ENCODE peak calls at places on chromosomes 16 and 17, in five cellular contexts. G is GM12878, J is SK-N-SH, M is K562, B is HepG2. Z is an unnamed sample.

GRCh38 chr17:6526362-6527152 is 29.8 kb downstream of the PITPNM3 start:
- DNase-seq in M (no peak), G (no peak), B (no peak), J (no peak), Z (no peak)

GRCh38 chr17:12918132-12918531 is 99.7 kb downstream of the ELAC2 start:
- DNase-seq in M (no peak), J (no peak), G (no peak), B (no peak), Z (no peak)

GRCh38 chr17:8726951-8727555 is 17.6 kb downstream of the CCDC42 start:
- DNase-seq in J (peak), B (no peak), G (no peak), M (no peak), Z (peak)

GRCh38 chr17:38914741-38915638 is 10.4 kb upstream of the LASP1NB start:
- DNase-seq in B (peak), M (no peak), J (peak), G (no peak), Z (no peak)

GRCh38 chr17:66665194-66665593 is 169.7 kb upstream of the CACNG5 start:
- DNase-seq in J (no peak), B (no peak), M (no peak), G (no peak), Z (no peak)

GRCh38 chr17:83190601-83191387 is 111.4 kb downstream of the METRNL start:
- DNase-seq in G (no peak), B (no peak), M (no peak), J (no peak), Z (no peak)

GRCh38 chr17:59105852-59106462 is 723 bp downstream of the TRIM37 start:
- DNase-seq in M (no peak), G (no peak), J (peak), B (peak), Z (peak)

GRCh38 chr17:57988301-57989010 is 402 bp upstream of the VEZF1 start:
- DNase-seq in J (peak), G (no peak), B (no peak), M (peak), Z (no peak)

GRCh38 chr16:82630219-82630618 is 3.5 kb downstream of the CDH13 start:
- DNase-seq in M (no peak), J (no peak), G (no peak), B (no peak), Z (no peak)

GRCh38 chr16:11292076-11292748 is 11.1 kb upstream of the PRM1 start:
- DNase-seq in J (no peak), G (no peak), M (no peak), B (no peak), Z (no peak)

GRCh38 chr17:58300336-58300735 is 19.6 kb upstream of the MPO start:
- DNase-seq in B (no peak), M (no peak), G (no peak), J (no peak), Z (no peak)

GRCh38 chr16:53960050-53960812 is 256.3 kb downstream of the FTO start:
- DNase-seq in G (no peak), J (no peak), M (no peak), B (no peak), Z (no peak)

GRCh38 chr17:41178843-41179616 is 1.0 kb upstream of the KRTAP4-2 start:
- DNase-seq in B (no peak), M (no peak), J (no peak), G (no peak), Z (no peak)

GRCh38 chr16:67177743-67178699 is 5.7 kb downstream of the MATCAP1 start:
- DNase-seq in B (peak), M (peak), J (peak), G (no peak), Z (no peak)

GRCh38 chr16:8957509-8958157 is 6.1 kb downstream of the USP7 start:
- DNase-seq in M (no peak), B (no peak), J (no peak), G (no peak), Z (no peak)

GRCh38 chr17:78473951-78474630 is 95.6 kb downstream of the PGS1 start:
- DNase-seq in G (no peak), B (no peak), J (no peak), M (no peak), Z (no peak)

GRCh38 chr17:78474631-78475146 is 96.2 kb downstream of the PGS1 start:
- DNase-seq in B (no peak), M (no peak), J (no peak), G (peak), Z (no peak)

GRCh38 chr17:78476149-78476548 is 97.7 kb downstream of the PGS1 start:
- DNase-seq in M (no peak), J (no peak), B (no peak), G (no peak), Z (no peak)

GRCh38 chr17:78476973-78477372 is 98.5 kb downstream of the PGS1 start:
- DNase-seq in G (no peak), J (no peak), B (peak), M (no peak), Z (no peak)

GRCh38 chr17:78475211-78475610 is 96.8 kb downstream of the PGS1 start:
- DNase-seq in B (no peak), M (no peak), J (no peak), G (no peak), Z (no peak)
- TF ChIP-seq GABPA in B (no peak), M (no peak), J (no peak), G (no peak), Z (no peak)

DNA sequence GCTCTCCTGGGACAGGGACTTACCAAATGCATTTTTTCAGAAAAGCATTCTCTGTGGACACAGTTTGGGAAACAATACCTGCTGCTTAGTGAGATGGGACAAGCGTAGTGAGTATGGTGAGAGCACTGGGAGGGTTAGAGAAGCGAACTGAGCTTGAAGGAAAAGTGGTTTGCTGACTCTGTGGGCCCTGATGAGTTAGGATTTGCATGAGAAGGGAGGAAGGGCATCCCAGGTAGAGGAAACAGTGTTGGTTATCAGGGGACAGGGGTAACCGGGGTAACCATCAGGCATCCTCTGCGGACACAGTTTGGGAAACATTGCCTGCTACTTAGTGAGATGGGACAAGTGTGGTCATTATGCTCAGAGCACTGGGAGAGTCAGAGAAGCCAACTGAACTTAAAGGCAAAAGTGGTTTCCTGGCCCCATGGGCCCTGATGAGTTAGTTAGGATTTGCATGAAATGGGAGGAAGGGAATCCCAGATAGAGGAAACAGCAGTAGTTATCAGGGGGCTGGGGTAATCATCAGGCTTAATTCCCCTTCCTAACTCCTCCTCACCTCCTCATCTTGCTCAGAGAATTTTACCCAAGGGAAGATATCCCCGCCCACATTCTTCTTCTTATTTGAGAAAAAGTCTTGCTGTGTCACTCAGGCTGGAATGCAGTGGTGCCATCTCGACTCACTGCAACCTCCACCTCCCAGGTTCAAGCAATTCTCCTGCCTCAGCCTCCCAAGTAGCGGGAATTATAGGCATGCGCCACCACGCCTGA is 319.3 kb downstream of the RBFOX1 start:
- DNase-seq in G (no peak), J (no peak), B (no peak), M (no peak), Z (no peak)
- TF ChIP-seq REST in G (no peak), J (no peak), B (no peak), M (no peak), Z (no peak)

DNA sequence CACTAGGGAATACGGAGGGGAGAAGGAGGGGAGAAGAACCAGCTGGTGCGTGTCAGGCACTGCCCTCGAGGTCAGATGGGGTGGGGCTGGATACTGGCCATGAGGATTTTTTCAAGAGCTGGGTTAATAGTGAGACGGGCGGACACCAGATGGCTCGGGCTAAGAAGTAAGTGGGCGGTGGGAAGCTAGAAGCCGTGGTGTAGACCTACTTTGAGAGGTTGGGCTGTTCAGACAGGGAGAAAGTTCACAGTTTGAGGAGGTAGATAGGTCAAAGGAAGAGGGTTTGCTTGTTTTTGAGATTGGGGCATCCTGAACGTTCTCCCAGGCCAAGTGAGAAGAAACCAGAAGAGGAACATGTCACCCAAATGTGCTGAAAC is 303.9 kb downstream of the SEC14L1 start:
- DNase-seq in B (no peak), G (peak), M (peak), J (no peak), Z (no peak)
- H3K4me3 ChIP-seq in B (no peak), G (peak), M (no peak), J (no peak), Z (no peak)

GRCh38 chr16:14362774-14363371 is 267.2 kb downstream of the PARN start:
- DNase-seq in M (no peak), G (no peak), J (no peak), B (no peak), Z (no peak)
- TF ChIP-seq GABPA in M (no peak), G (no peak), J (no peak), B (no peak), Z (no peak)

DNA sequence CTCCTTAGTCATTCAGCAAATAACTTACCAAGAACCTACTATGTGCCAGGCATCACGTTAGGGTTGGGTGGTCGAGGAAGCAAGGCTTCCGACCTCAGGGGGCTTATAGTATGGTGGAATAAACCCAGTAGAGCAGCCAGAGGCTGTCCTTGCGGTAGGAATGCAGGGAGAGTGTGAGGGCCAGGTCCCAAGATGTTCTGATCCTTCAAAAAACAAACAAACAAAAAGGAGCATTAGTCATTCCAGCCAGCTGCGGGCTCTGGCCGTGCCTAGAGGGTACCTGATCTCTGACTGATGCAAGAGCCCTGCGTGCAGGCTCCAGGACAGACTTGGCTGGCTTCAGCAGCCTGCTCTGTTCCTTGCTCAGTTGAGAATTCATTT is 18.2 kb downstream of the CYB5D2 start:
- DNase-seq in J (peak), B (peak), G (no peak), M (peak), Z (no peak)
- TF ChIP-seq REST in J (no peak), B (no peak), G (no peak), M (no peak), Z (no peak)

GRCh38 chr17:46732754-46733398 is 85.6 kb downstream of the WNT3 start:
- DNase-seq in B (no peak), J (no peak), G (no peak), M (no peak), Z (no peak)
- H3K4me3 ChIP-seq in B (no peak), J (no peak), G (no peak), M (no peak), Z (no peak)

Z was measured in HL-60.